ENCODE peak calls at places on chromosomes 11 and 22, in ten cellular contexts. M is kidney tubule cell; I is upper lobe of right lung; V is C1 segment of cervical spinal cord; B is skeletal muscle cell; U is stimulated activated CD4-positive, alpha-beta T cell treated with anti-CD3 and anti-CD28 coated beads, Interleukin-1b, Interleukin-23, amount 100 ng/mL, for 48 hours; T is MV-4-11; P is HepG2; N is endodermal cell; Y is GM13977. Z is an unnamed sample.

GRCh38 chr11:77411238-77411637 is 62.7 kb downstream of the PAK1 start:
- DNase-seq in M (no peak), I (peak), V (peak), B (no peak), U (peak), T (peak), P (no peak), N (peak), Y (peak), Z (no peak)

GRCh38 chr11:69704508-69705245 is 855 bp upstream of the FGF19 start:
- DNase-seq in M (no peak), I (no peak), V (no peak), B (no peak), U (no peak), T (no peak), P (no peak), N (peak), Y (peak), Z (no peak)

GRCh38 chr11:86719781-86720463 is 47.5 kb upstream of the ME3 start:
- DNase-seq in M (peak), I (no peak), V (no peak), B (no peak), U (no peak), T (no peak), P (no peak), N (peak), Y (no peak), Z (no peak)

GRCh38 chr11:9568854-9569587 is 4.4 kb upstream of the WEE1 start:
- DNase-seq in M (peak), I (no peak), V (no peak), B (peak), U (no peak), T (peak), P (peak), N (peak), Y (no peak), Z (no peak)

GRCh38 chr11:3865388-3866193 is 10.1 kb downstream of the STIM1 start:
- DNase-seq in M (peak), I (no peak), V (no peak), B (no peak), U (no peak), T (peak), P (no peak), N (no peak), Y (no peak), Z (no peak)

GRCh38 chr11:95148421-95148820 is 58.8 kb downstream of the ENDOD1 start:
- DNase-seq in M (no peak), I (no peak), V (no peak), B (no peak), U (no peak), T (no peak), P (no peak), N (no peak), Y (no peak), Z (no peak)

GRCh38 chr22:43399980-43400358 is 11.8 kb upstream of the MPPED1 start:
- DNase-seq in M (no peak), I (no peak), V (no peak), B (no peak), U (no peak), T (no peak), P (no peak), N (no peak), Y (no peak), Z (no peak)

GRCh38 chr22:35630387-35630793 is 13.3 kb upstream of the MB start:
- DNase-seq in M (peak), I (peak), V (no peak), B (no peak), U (no peak), T (no peak), P (no peak), N (peak), Y (peak), Z (no peak)

GRCh38 chr11:71433648-71434450 is 14.3 kb downstream of the DHCR7 start:
- DNase-seq in M (no peak), I (peak), V (no peak), B (no peak), U (no peak), T (peak), P (peak), N (peak), Y (no peak), Z (no peak)

GRCh38 chr11:120538707-120539106 is 27.2 kb downstream of the GRIK4 start:
- DNase-seq in M (no peak), I (no peak), V (no peak), B (no peak), U (no peak), T (no peak), P (no peak), N (no peak), Y (no peak), Z (no peak)

GRCh38 chr22:41380993-41381328 is 781 bp upstream of the TEF start:
- DNase-seq in M (peak), I (no peak), V (no peak), B (peak), U (no peak), T (no peak), P (peak), N (no peak), Y (no peak), Z (no peak)

GRCh38 chr11:73114835-73115220 is 27.3 kb downstream of the FCHSD2 start:
- DNase-seq in M (no peak), I (no peak), V (no peak), B (no peak), U (no peak), T (no peak), P (no peak), N (no peak), Y (no peak), Z (no peak)

GRCh38 chr22:41612626-41613025 is 8.2 kb downstream of the DESI1 start:
- DNase-seq in M (no peak), I (peak), V (no peak), B (no peak), U (no peak), T (no peak), P (no peak), N (no peak), Y (no peak), Z (no peak)

GRCh38 chr11:61505106-61505505 is 3.4 kb upstream of the LRRC10B start:
- DNase-seq in M (no peak), I (no peak), V (no peak), B (no peak), U (no peak), T (no peak), P (no peak), N (no peak), Y (no peak), Z (no peak)

GRCh38 chr11:68750197-68750987 is 928 bp downstream of the TESMIN start:
- DNase-seq in M (no peak), I (no peak), V (no peak), B (no peak), U (peak), T (no peak), P (no peak), N (peak), Y (no peak), Z (no peak)

GRCh38 chr11:33413296-33413695 is 156.1 kb downstream of the HIPK3 start:
- DNase-seq in M (no peak), I (no peak), V (no peak), B (no peak), U (no peak), T (no peak), P (no peak), N (no peak), Y (no peak), Z (no peak)

GRCh38 chr22:26487996-26488395 is 4.3 kb downstream of the SRRD start:
- DNase-seq in M (no peak), I (no peak), V (no peak), B (no peak), U (no peak), T (no peak), P (no peak), N (no peak), Y (no peak), Z (no peak)

GRCh38 chr11:112292785-112293407 is 32.2 kb upstream of the PLET1 start:
- DNase-seq in M (peak), I (no peak), V (no peak), B (peak), U (no peak), T (peak), P (no peak), N (no peak), Y (no peak), Z (no peak)

GRCh38 chr22:44291265-44292006 is 21.3 kb downstream of the SHISAL1 start:
- DNase-seq in M (no peak), I (no peak), V (no peak), B (no peak), U (no peak), T (peak), P (no peak), N (no peak), Y (no peak), Z (no peak)

GRCh38 chr11:1888811-1889526 is 2.7 kb downstream of the PRR33 start:
- DNase-seq in M (no peak), I (peak), V (no peak), B (no peak), U (peak), T (peak), P (no peak), N (no peak), Y (peak), Z (peak)

GRCh38 chr11:19187101-19187500 is 14.7 kb downstream of the CSRP3 start:
- DNase-seq in M (peak), I (no peak), V (peak), B (no peak), U (no peak), T (peak), P (no peak), N (no peak), Y (no peak), Z (no peak)

GRCh38 chr22:20298803-20299735 is 20.8 kb downstream of the DGCR6L start:
- DNase-seq in M (peak), I (peak), V (peak), B (no peak), U (peak), T (peak), P (peak), N (peak), Y (peak), Z (peak)

GRCh38 chr11:66068923-66069714 is 953 bp upstream of the PACS1 start:
- DNase-seq in M (peak), I (no peak), V (no peak), B (peak), U (peak), T (peak), P (peak), N (peak), Y (peak), Z (no peak)

GRCh38 chr22:42074153-42074750 is at the start of gene PHETA2:
- DNase-seq in M (no peak), I (peak), V (peak), B (no peak), U (peak), T (no peak), P (no peak), N (peak), Y (peak), Z (no peak)

GRCh38 chr11:1834132-1834610 is 619 bp upstream of the SYT8 start:
- DNase-seq in M (peak), I (peak), V (no peak), B (no peak), U (no peak), T (no peak), P (peak), N (no peak), Y (no peak), Z (no peak)

GRCh38 chr11:66013762-66014100 is 1.9 kb downstream of the CST6 start:
- DNase-seq in M (no peak), I (no peak), V (no peak), B (no peak), U (no peak), T (no peak), P (no peak), N (no peak), Y (no peak), Z (no peak)

GRCh38 chr22:28977481-28977971 is 84.1 kb downstream of the C22orf31 start:
- DNase-seq in M (peak), I (no peak), V (no peak), B (no peak), U (no peak), T (no peak), P (peak), N (no peak), Y (no peak), Z (no peak)